ENCODE peak calls at places on chromosomes 13 and 19, in ten cellular contexts. One of them, this sample, is unnamed.

GRCh38 chr13:47672245-47672975 is 328.7 kb downstream of the SUCLA2 start:
- DNase-seq in chondrocyte: no peak
- DNase-seq in brain microvascular endothelial cell: no peak
- DNase-seq in Peyer's patch: no peak
- DNase-seq in Caco-2: no peak
- DNase-seq in AG10803: peak; percentile 65
- DNase-seq in WTC11: no peak
- DNase-seq in GM20000: no peak
- DNase-seq in dorsolateral prefrontal cortex: no peak
- DNase-seq in heart left ventricle: no peak
- DNase-seq in this sample: no peak

GRCh38 chr13:97212540-97213146 is 9.5 kb upstream of the MBNL2 start:
- DNase-seq in chondrocyte: no peak
- DNase-seq in brain microvascular endothelial cell: peak; percentile 60
- DNase-seq in Peyer's patch: peak; percentile 63
- DNase-seq in Caco-2: no peak
- DNase-seq in AG10803: peak; percentile 43
- DNase-seq in WTC11: peak; percentile 12
- DNase-seq in GM20000: no peak
- DNase-seq in dorsolateral prefrontal cortex: no peak
- DNase-seq in heart left ventricle: no peak
- DNase-seq in this sample: no peak

GRCh38 chr13:19959831-19960672 is 1.5 kb downstream of the ZMYM2 start:
- DNase-seq in chondrocyte: peak; percentile 95
- DNase-seq in brain microvascular endothelial cell: peak; percentile 83
- DNase-seq in Peyer's patch: peak; percentile 93
- DNase-seq in Caco-2: peak; percentile 94
- DNase-seq in AG10803: peak; percentile 89
- DNase-seq in WTC11: peak; percentile 78
- DNase-seq in GM20000: peak; percentile 78
- DNase-seq in dorsolateral prefrontal cortex: peak; percentile 91
- DNase-seq in heart left ventricle: peak; percentile 89
- DNase-seq in this sample: peak; percentile 75

GRCh38 chr13:106986687-106987434 is 418.9 kb upstream of the ARGLU1 start:
- DNase-seq in chondrocyte: no peak
- DNase-seq in brain microvascular endothelial cell: no peak
- DNase-seq in Peyer's patch: no peak
- DNase-seq in Caco-2: no peak
- DNase-seq in AG10803: peak; percentile 8
- DNase-seq in WTC11: no peak
- DNase-seq in GM20000: no peak
- DNase-seq in dorsolateral prefrontal cortex: no peak
- DNase-seq in heart left ventricle: no peak
- DNase-seq in this sample: no peak

GRCh38 chr19:16587031-16588023 is 15.1 kb upstream of the SLC35E1 start:
- DNase-seq in chondrocyte: no peak
- DNase-seq in brain microvascular endothelial cell: peak; percentile 59
- DNase-seq in Peyer's patch: peak; percentile 92
- DNase-seq in Caco-2: no peak
- DNase-seq in AG10803: peak; percentile 69
- DNase-seq in WTC11: no peak
- DNase-seq in GM20000: no peak
- DNase-seq in dorsolateral prefrontal cortex: peak; percentile 75
- DNase-seq in heart left ventricle: no peak
- DNase-seq in this sample: no peak

GRCh38 chr13:39417131-39417530 is 185.9 kb downstream of the LHFPL6 start:
- DNase-seq in chondrocyte: no peak
- DNase-seq in brain microvascular endothelial cell: no peak
- DNase-seq in Peyer's patch: no peak
- DNase-seq in Caco-2: no peak
- DNase-seq in AG10803: no peak
- DNase-seq in WTC11: peak; percentile 45
- DNase-seq in GM20000: no peak
- DNase-seq in dorsolateral prefrontal cortex: no peak
- DNase-seq in heart left ventricle: peak; percentile 37
- DNase-seq in this sample: no peak

GRCh38 chr19:3049089-3049488 is 13.2 kb downstream of the TLE5 start:
- DNase-seq in chondrocyte: no peak
- DNase-seq in brain microvascular endothelial cell: no peak
- DNase-seq in Peyer's patch: no peak
- DNase-seq in Caco-2: no peak
- DNase-seq in AG10803: no peak
- DNase-seq in WTC11: no peak
- DNase-seq in GM20000: no peak
- DNase-seq in dorsolateral prefrontal cortex: no peak
- DNase-seq in heart left ventricle: no peak
- DNase-seq in this sample: no peak

GRCh38 chr13:25347156-25347555 is 24.6 kb upstream of the ATP8A2 start:
- DNase-seq in chondrocyte: no peak
- DNase-seq in brain microvascular endothelial cell: no peak
- DNase-seq in Peyer's patch: no peak
- DNase-seq in Caco-2: no peak
- DNase-seq in AG10803: no peak
- DNase-seq in WTC11: no peak
- DNase-seq in GM20000: no peak
- DNase-seq in dorsolateral prefrontal cortex: no peak
- DNase-seq in heart left ventricle: no peak
- DNase-seq in this sample: no peak

GRCh38 chr13:33279414-33279813 is 6.1 kb downstream of the STARD13 start:
- DNase-seq in chondrocyte: no peak
- DNase-seq in brain microvascular endothelial cell: no peak
- DNase-seq in Peyer's patch: peak; percentile 50
- DNase-seq in Caco-2: no peak
- DNase-seq in AG10803: no peak
- DNase-seq in WTC11: no peak
- DNase-seq in GM20000: no peak
- DNase-seq in dorsolateral prefrontal cortex: no peak
- DNase-seq in heart left ventricle: no peak
- DNase-seq in this sample: no peak

GRCh38 chr13:45280751-45281634 is 60.0 kb downstream of the TPT1 start:
- DNase-seq in chondrocyte: no peak
- DNase-seq in brain microvascular endothelial cell: peak; percentile 70
- DNase-seq in Peyer's patch: peak; percentile 83
- DNase-seq in Caco-2: peak; percentile 56
- DNase-seq in AG10803: peak; percentile 74
- DNase-seq in WTC11: peak; percentile 71
- DNase-seq in GM20000: peak; percentile 76
- DNase-seq in dorsolateral prefrontal cortex: peak; percentile 88
- DNase-seq in heart left ventricle: peak; percentile 62
- DNase-seq in this sample: peak; percentile 80
- TF ChIP-seq CTCF in chondrocyte: peak; percentile 96
- TF ChIP-seq CTCF in brain microvascular endothelial cell: peak; percentile 96
- TF ChIP-seq CTCF in Peyer's patch: no peak
- TF ChIP-seq CTCF in Caco-2: peak; percentile 57
- TF ChIP-seq CTCF in AG10803: peak; percentile 90
- TF ChIP-seq CTCF in WTC11: no peak
- TF ChIP-seq CTCF in GM20000: peak; percentile 68
- TF ChIP-seq CTCF in dorsolateral prefrontal cortex: peak; percentile 83
- TF ChIP-seq CTCF in heart left ventricle: peak; percentile 66
- TF ChIP-seq CTCF in this sample: peak; percentile 79

GRCh38 chr19:33248553-33248953 is 22.9 kb upstream of the SLC7A10 start:
- DNase-seq in chondrocyte: peak; percentile 68
- DNase-seq in brain microvascular endothelial cell: no peak
- DNase-seq in Peyer's patch: no peak
- DNase-seq in Caco-2: no peak
- DNase-seq in AG10803: no peak
- DNase-seq in WTC11: no peak
- DNase-seq in GM20000: no peak
- DNase-seq in dorsolateral prefrontal cortex: no peak
- DNase-seq in heart left ventricle: no peak
- DNase-seq in this sample: no peak

GRCh38 chr19:33248104-33248503 is 22.5 kb upstream of the SLC7A10 start:
- DNase-seq in chondrocyte: peak; percentile 87
- DNase-seq in brain microvascular endothelial cell: no peak
- DNase-seq in Peyer's patch: no peak
- DNase-seq in Caco-2: no peak
- DNase-seq in AG10803: no peak
- DNase-seq in WTC11: no peak
- DNase-seq in GM20000: no peak
- DNase-seq in dorsolateral prefrontal cortex: no peak
- DNase-seq in heart left ventricle: no peak
- DNase-seq in this sample: no peak

GRCh38 chr19:33247441-33247819 is 21.8 kb upstream of the SLC7A10 start:
- DNase-seq in chondrocyte: peak; percentile 75
- DNase-seq in brain microvascular endothelial cell: no peak
- DNase-seq in Peyer's patch: no peak
- DNase-seq in Caco-2: no peak
- DNase-seq in AG10803: no peak
- DNase-seq in WTC11: no peak
- DNase-seq in GM20000: no peak
- DNase-seq in dorsolateral prefrontal cortex: no peak
- DNase-seq in heart left ventricle: no peak
- DNase-seq in this sample: no peak

GRCh38 chr19:33246729-33247440 is 21.2 kb upstream of the SLC7A10 start:
- DNase-seq in chondrocyte: peak; percentile 79
- DNase-seq in brain microvascular endothelial cell: no peak
- DNase-seq in Peyer's patch: no peak
- DNase-seq in Caco-2: no peak
- DNase-seq in AG10803: no peak
- DNase-seq in WTC11: no peak
- DNase-seq in GM20000: no peak
- DNase-seq in dorsolateral prefrontal cortex: no peak
- DNase-seq in heart left ventricle: no peak
- DNase-seq in this sample: no peak

GRCh38 chr19:33245948-33246728 is 20.5 kb upstream of the SLC7A10 start:
- DNase-seq in chondrocyte: peak; percentile 68
- DNase-seq in brain microvascular endothelial cell: no peak
- DNase-seq in Peyer's patch: no peak
- DNase-seq in Caco-2: no peak
- DNase-seq in AG10803: no peak
- DNase-seq in WTC11: peak; percentile 46
- DNase-seq in GM20000: no peak
- DNase-seq in dorsolateral prefrontal cortex: no peak
- DNase-seq in heart left ventricle: no peak
- DNase-seq in this sample: no peak
- TF ChIP-seq CTCF in chondrocyte: peak; percentile 73
- TF ChIP-seq CTCF in brain microvascular endothelial cell: peak; percentile 74
- TF ChIP-seq CTCF in Peyer's patch: no peak
- TF ChIP-seq CTCF in Caco-2: peak; percentile 69
- TF ChIP-seq CTCF in AG10803: peak; percentile 50
- TF ChIP-seq CTCF in WTC11: peak; percentile 78
- TF ChIP-seq CTCF in GM20000: no peak
- TF ChIP-seq CTCF in dorsolateral prefrontal cortex: no peak
- TF ChIP-seq CTCF in heart left ventricle: peak; percentile 45
- TF ChIP-seq CTCF in this sample: no peak

DNA sequence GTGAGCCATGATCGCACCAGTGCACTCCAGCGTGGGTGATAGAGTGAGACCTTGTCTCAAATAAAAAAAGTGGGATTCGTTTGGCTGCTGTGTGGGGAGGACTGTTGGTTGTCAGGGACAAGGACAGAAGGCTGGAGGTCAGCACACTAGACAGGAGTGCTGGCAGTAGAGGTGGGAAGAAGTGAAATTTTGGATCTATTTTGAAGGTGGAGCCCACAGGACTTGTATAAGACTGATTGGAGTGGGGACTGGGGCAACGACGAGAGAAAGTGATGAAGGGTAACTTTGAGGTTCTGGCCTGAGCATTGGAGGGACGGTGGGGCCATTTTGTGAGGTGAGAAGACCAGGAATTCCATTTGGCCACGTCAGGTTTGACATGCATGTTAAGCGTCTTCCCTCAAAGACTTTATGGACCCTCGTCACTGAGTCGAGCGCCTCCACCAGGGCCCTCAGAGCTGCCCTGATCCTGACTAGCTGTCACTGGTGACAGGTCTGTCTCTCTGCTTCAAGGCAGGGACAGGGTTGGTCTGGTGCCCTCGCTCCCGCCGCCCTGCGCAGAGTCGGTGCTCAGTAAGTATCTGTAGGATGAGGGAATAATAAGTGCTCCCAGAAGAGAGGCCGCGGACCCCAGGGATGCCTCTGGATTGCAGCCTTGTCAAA is 673 bp downstream of the CTU1 start:
- DNase-seq in chondrocyte: no peak
- DNase-seq in brain microvascular endothelial cell: peak; percentile 25
- DNase-seq in Peyer's patch: no peak
- DNase-seq in Caco-2: no peak
- DNase-seq in AG10803: peak; percentile 21
- DNase-seq in WTC11: no peak
- DNase-seq in GM20000: no peak
- DNase-seq in dorsolateral prefrontal cortex: no peak
- DNase-seq in heart left ventricle: no peak
- DNase-seq in this sample: no peak
- TF ChIP-seq CTCF in chondrocyte: no peak
- TF ChIP-seq CTCF in brain microvascular endothelial cell: peak; percentile 18
- TF ChIP-seq CTCF in Peyer's patch: no peak
- TF ChIP-seq CTCF in Caco-2: no peak
- TF ChIP-seq CTCF in AG10803: no peak
- TF ChIP-seq CTCF in WTC11: no peak
- TF ChIP-seq CTCF in GM20000: no peak
- TF ChIP-seq CTCF in dorsolateral prefrontal cortex: no peak
- TF ChIP-seq CTCF in heart left ventricle: no peak
- TF ChIP-seq CTCF in this sample: no peak

DNA sequence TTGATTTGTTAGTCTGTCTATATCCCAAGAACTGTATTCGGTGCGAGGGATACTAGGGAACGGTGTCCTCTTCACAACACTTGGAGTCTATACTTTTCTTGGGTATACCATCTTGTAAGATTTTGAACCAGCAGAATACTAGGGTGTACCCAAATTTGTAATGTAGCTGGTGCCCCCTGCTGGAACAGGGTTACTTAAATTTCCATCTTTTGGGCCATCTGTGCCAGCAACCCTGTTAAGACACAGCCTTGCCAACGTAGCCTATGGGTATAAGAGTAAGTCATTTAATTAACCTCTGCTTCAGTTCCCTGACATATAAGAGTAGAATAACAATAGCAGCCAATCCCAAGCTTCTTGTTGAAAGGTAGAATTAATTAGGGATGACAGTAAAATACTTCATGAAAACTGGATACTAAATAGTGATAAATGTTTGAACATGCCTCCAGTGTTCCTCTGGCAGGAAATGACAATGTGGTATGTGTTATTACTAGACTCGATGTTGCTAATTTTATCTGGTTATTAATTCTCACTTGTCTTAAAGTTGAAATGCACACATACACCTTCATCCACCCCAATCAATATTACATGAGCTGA is 607.6 kb downstream of the FGF9 start:
- DNase-seq in chondrocyte: no peak
- DNase-seq in brain microvascular endothelial cell: no peak
- DNase-seq in Peyer's patch: peak; percentile 84
- DNase-seq in Caco-2: peak; percentile 51
- DNase-seq in AG10803: peak; percentile 42
- DNase-seq in WTC11: peak; percentile 64
- DNase-seq in GM20000: peak; percentile 40
- DNase-seq in dorsolateral prefrontal cortex: peak; percentile 50
- DNase-seq in heart left ventricle: peak; percentile 40
- DNase-seq in this sample: peak; percentile 33
- TF ChIP-seq CTCF in chondrocyte: peak; percentile 84
- TF ChIP-seq CTCF in brain microvascular endothelial cell: no peak
- TF ChIP-seq CTCF in Peyer's patch: peak; percentile 10
- TF ChIP-seq CTCF in Caco-2: peak; percentile 63
- TF ChIP-seq CTCF in AG10803: peak; percentile 57
- TF ChIP-seq CTCF in WTC11: peak; percentile 35
- TF ChIP-seq CTCF in GM20000: peak; percentile 29
- TF ChIP-seq CTCF in dorsolateral prefrontal cortex: peak; percentile 47
- TF ChIP-seq CTCF in heart left ventricle: peak; percentile 49
- TF ChIP-seq CTCF in this sample: peak; percentile 63

DNA sequence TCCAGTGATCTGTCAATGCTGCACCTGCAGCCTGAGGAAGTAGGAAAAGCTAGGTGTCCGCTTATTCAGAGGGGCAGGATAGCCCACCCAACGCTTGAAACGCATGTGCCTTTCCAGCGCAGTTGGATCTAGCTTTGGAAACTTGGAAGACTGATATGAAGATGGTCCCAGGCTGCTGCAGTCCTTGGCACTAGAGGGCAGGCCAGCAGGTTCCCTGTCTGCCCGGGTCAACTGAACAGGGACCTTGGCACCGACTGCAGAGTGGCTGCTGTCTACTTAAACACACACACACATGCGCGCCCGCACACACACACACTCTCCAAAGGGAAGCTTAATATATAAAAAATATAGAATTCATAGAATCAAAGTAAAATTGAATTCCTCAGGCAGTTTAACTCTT is 100.0 kb downstream of the TSHZ3 start:
- DNase-seq in chondrocyte: no peak
- DNase-seq in brain microvascular endothelial cell: no peak
- DNase-seq in Peyer's patch: no peak
- DNase-seq in Caco-2: no peak
- DNase-seq in AG10803: no peak
- DNase-seq in WTC11: no peak
- DNase-seq in GM20000: no peak
- DNase-seq in dorsolateral prefrontal cortex: no peak
- DNase-seq in heart left ventricle: no peak
- DNase-seq in this sample: no peak
- TF ChIP-seq CTCF in chondrocyte: peak; percentile 30
- TF ChIP-seq CTCF in brain microvascular endothelial cell: peak; percentile 21
- TF ChIP-seq CTCF in Peyer's patch: no peak
- TF ChIP-seq CTCF in Caco-2: no peak
- TF ChIP-seq CTCF in AG10803: no peak
- TF ChIP-seq CTCF in WTC11: no peak
- TF ChIP-seq CTCF in GM20000: no peak
- TF ChIP-seq CTCF in dorsolateral prefrontal cortex: no peak
- TF ChIP-seq CTCF in heart left ventricle: no peak
- TF ChIP-seq CTCF in this sample: no peak